ENCODE peak calls at places on chromosome 6, in ten cellular contexts. One of them, this sample, is unnamed.

GRCh38 chr6:133768656-133769295 is 120.1 kb upstream of the TCF21 start:
- DNase-seq in NCI-H510A treated with DMSO at 0.1 percent for 48 hours: no peak
- DNase-seq in IMR-90: no peak
- DNase-seq in activated naive CD8-positive, alpha-beta T cell treated with anti-CD3 and anti-CD28 coated beads, Interleukin-2, amount 50 U/mL, for 24 hours: no peak
- DNase-seq in posterior cingulate gyrus: no peak
- DNase-seq in stomach: peak; percentile 34
- DNase-seq in GM04503: no peak
- DNase-seq in occipital lobe: no peak
- DNase-seq in Calu3: no peak
- DNase-seq in ELR: peak; percentile 13
- DNase-seq in this sample: no peak

GRCh38 chr6:15631380-15631913 is 31.4 kb downstream of the DTNBP1 start:
- DNase-seq in NCI-H510A treated with DMSO at 0.1 percent for 48 hours: no peak
- DNase-seq in IMR-90: no peak
- DNase-seq in activated naive CD8-positive, alpha-beta T cell treated with anti-CD3 and anti-CD28 coated beads, Interleukin-2, amount 50 U/mL, for 24 hours: no peak
- DNase-seq in posterior cingulate gyrus: no peak
- DNase-seq in stomach: no peak
- DNase-seq in GM04503: no peak
- DNase-seq in occipital lobe: no peak
- DNase-seq in Calu3: no peak
- DNase-seq in ELR: no peak
- DNase-seq in this sample: no peak

GRCh38 chr6:158474961-158475343 is 84.9 kb upstream of the TMEM181 start:
- DNase-seq in NCI-H510A treated with DMSO at 0.1 percent for 48 hours: peak; percentile 85
- DNase-seq in IMR-90: peak; percentile 65
- DNase-seq in activated naive CD8-positive, alpha-beta T cell treated with anti-CD3 and anti-CD28 coated beads, Interleukin-2, amount 50 U/mL, for 24 hours: no peak
- DNase-seq in posterior cingulate gyrus: no peak
- DNase-seq in stomach: peak; percentile 29
- DNase-seq in GM04503: no peak
- DNase-seq in occipital lobe: no peak
- DNase-seq in Calu3: peak; percentile 32
- DNase-seq in ELR: peak; percentile 90
- DNase-seq in this sample: no peak

GRCh38 chr6:42727084-42727601 is 4.7 kb upstream of the PRPH2 start:
- DNase-seq in NCI-H510A treated with DMSO at 0.1 percent for 48 hours: no peak
- DNase-seq in IMR-90: peak; percentile 21
- DNase-seq in activated naive CD8-positive, alpha-beta T cell treated with anti-CD3 and anti-CD28 coated beads, Interleukin-2, amount 50 U/mL, for 24 hours: peak; percentile 28
- DNase-seq in posterior cingulate gyrus: peak; percentile 78
- DNase-seq in stomach: peak; percentile 25
- DNase-seq in GM04503: no peak
- DNase-seq in occipital lobe: peak; percentile 30
- DNase-seq in Calu3: peak; percentile 9
- DNase-seq in ELR: peak; percentile 25
- DNase-seq in this sample: peak; percentile 27

GRCh38 chr6:160254467-160255312 is 3.9 kb downstream of the SLC22A2 start:
- DNase-seq in NCI-H510A treated with DMSO at 0.1 percent for 48 hours: no peak
- DNase-seq in IMR-90: no peak
- DNase-seq in activated naive CD8-positive, alpha-beta T cell treated with anti-CD3 and anti-CD28 coated beads, Interleukin-2, amount 50 U/mL, for 24 hours: no peak
- DNase-seq in posterior cingulate gyrus: no peak
- DNase-seq in stomach: no peak
- DNase-seq in GM04503: no peak
- DNase-seq in occipital lobe: no peak
- DNase-seq in Calu3: peak; percentile 86
- DNase-seq in ELR: no peak
- DNase-seq in this sample: no peak

GRCh38 chr6:148166339-148166949 is 176.2 kb upstream of the SASH1 start:
- DNase-seq in NCI-H510A treated with DMSO at 0.1 percent for 48 hours: peak; percentile 68
- DNase-seq in IMR-90: peak; percentile 72
- DNase-seq in activated naive CD8-positive, alpha-beta T cell treated with anti-CD3 and anti-CD28 coated beads, Interleukin-2, amount 50 U/mL, for 24 hours: no peak
- DNase-seq in posterior cingulate gyrus: no peak
- DNase-seq in stomach: no peak
- DNase-seq in GM04503: no peak
- DNase-seq in occipital lobe: no peak
- DNase-seq in Calu3: no peak
- DNase-seq in ELR: peak; percentile 66
- DNase-seq in this sample: no peak

GRCh38 chr6:142693446-142693845 is 251.5 kb downstream of the HIVEP2 start:
- DNase-seq in NCI-H510A treated with DMSO at 0.1 percent for 48 hours: no peak
- DNase-seq in IMR-90: peak; percentile 68
- DNase-seq in activated naive CD8-positive, alpha-beta T cell treated with anti-CD3 and anti-CD28 coated beads, Interleukin-2, amount 50 U/mL, for 24 hours: no peak
- DNase-seq in posterior cingulate gyrus: no peak
- DNase-seq in stomach: no peak
- DNase-seq in GM04503: no peak
- DNase-seq in occipital lobe: no peak
- DNase-seq in Calu3: no peak
- DNase-seq in ELR: peak; percentile 91
- DNase-seq in this sample: no peak

GRCh38 chr6:138590796-138591709 is 91.8 kb upstream of the NHSL1 start:
- DNase-seq in NCI-H510A treated with DMSO at 0.1 percent for 48 hours: peak; percentile 57
- DNase-seq in IMR-90: peak; percentile 79
- DNase-seq in activated naive CD8-positive, alpha-beta T cell treated with anti-CD3 and anti-CD28 coated beads, Interleukin-2, amount 50 U/mL, for 24 hours: peak; percentile 39
- DNase-seq in posterior cingulate gyrus: no peak
- DNase-seq in stomach: peak; percentile 77
- DNase-seq in GM04503: peak; percentile 16
- DNase-seq in occipital lobe: no peak
- DNase-seq in Calu3: peak; percentile 63
- DNase-seq in ELR: peak; percentile 88
- DNase-seq in this sample: peak; percentile 12

GRCh38 chr6:169664227-169664626 is 37.6 kb downstream of the WDR27 start:
- DNase-seq in NCI-H510A treated with DMSO at 0.1 percent for 48 hours: no peak
- DNase-seq in IMR-90: no peak
- DNase-seq in activated naive CD8-positive, alpha-beta T cell treated with anti-CD3 and anti-CD28 coated beads, Interleukin-2, amount 50 U/mL, for 24 hours: no peak
- DNase-seq in posterior cingulate gyrus: no peak
- DNase-seq in stomach: no peak
- DNase-seq in GM04503: no peak
- DNase-seq in occipital lobe: no peak
- DNase-seq in Calu3: no peak
- DNase-seq in ELR: no peak
- DNase-seq in this sample: no peak

GRCh38 chr6:151068761-151069312 is 170.9 kb upstream of the AKAP12 start:
- DNase-seq in NCI-H510A treated with DMSO at 0.1 percent for 48 hours: no peak
- DNase-seq in IMR-90: peak; percentile 62
- DNase-seq in activated naive CD8-positive, alpha-beta T cell treated with anti-CD3 and anti-CD28 coated beads, Interleukin-2, amount 50 U/mL, for 24 hours: no peak
- DNase-seq in posterior cingulate gyrus: no peak
- DNase-seq in stomach: no peak
- DNase-seq in GM04503: peak; percentile 73
- DNase-seq in occipital lobe: no peak
- DNase-seq in Calu3: no peak
- DNase-seq in ELR: peak; percentile 78
- DNase-seq in this sample: no peak

GRCh38 chr6:132132911-132133639 is 181.9 kb upstream of the CCN2 start:
- DNase-seq in NCI-H510A treated with DMSO at 0.1 percent for 48 hours: no peak
- DNase-seq in IMR-90: peak; percentile 85
- DNase-seq in activated naive CD8-positive, alpha-beta T cell treated with anti-CD3 and anti-CD28 coated beads, Interleukin-2, amount 50 U/mL, for 24 hours: no peak
- DNase-seq in posterior cingulate gyrus: no peak
- DNase-seq in stomach: no peak
- DNase-seq in GM04503: peak; percentile 63
- DNase-seq in occipital lobe: no peak
- DNase-seq in Calu3: no peak
- DNase-seq in ELR: peak; percentile 81
- DNase-seq in this sample: no peak

GRCh38 chr6:158627940-158628211 is 16.7 kb downstream of the DYNLT1 start:
- DNase-seq in NCI-H510A treated with DMSO at 0.1 percent for 48 hours: no peak
- DNase-seq in IMR-90: no peak
- DNase-seq in activated naive CD8-positive, alpha-beta T cell treated with anti-CD3 and anti-CD28 coated beads, Interleukin-2, amount 50 U/mL, for 24 hours: no peak
- DNase-seq in posterior cingulate gyrus: no peak
- DNase-seq in stomach: no peak
- DNase-seq in GM04503: no peak
- DNase-seq in occipital lobe: no peak
- DNase-seq in Calu3: no peak
- DNase-seq in ELR: no peak
- DNase-seq in this sample: no peak